ENCODE peak calls at places on chromosomes 4 and X, in four cellular contexts. Y is K562, E is HepG2, X is A549. Q is an unnamed sample.

GRCh38 chr4:15457401-15458201 is 12.1 kb upstream of the CC2D2A start:
- DNase-seq in X (no peak), E (peak; percentile 24), Y (peak; percentile 27), Q (no peak)

GRCh38 chr4:154009191-154009590 is 220.3 kb upstream of the SFRP2 start:
- DNase-seq in X (no peak), E (no peak), Y (no peak), Q (no peak)

GRCh38 chr4:104494822-104495559 is at the start of gene CXXC4:
- DNase-seq in Y (peak; percentile 49), X (peak; percentile 18), E (peak; percentile 10), Q (peak; percentile 73)

GRCh38 chr4:145481164-145481941 is at the start of gene SMAD1:
- DNase-seq in X (peak; percentile 28), Y (peak; percentile 18), E (peak; percentile 53), Q (peak; percentile 86)

GRCh38 chr4:169404959-169405358 is 134.2 kb upstream of the SH3RF1 start:
- DNase-seq in Y (no peak), E (no peak), X (no peak), Q (no peak)

GRCh38 chrX:130100180-130100579 is 10.1 kb downstream of the ELF4 start:
- DNase-seq in Y (no peak), E (no peak), X (no peak), Q (peak; percentile 58)

GRCh38 chr4:23290656-23291055 is 597.9 kb downstream of the GBA3 start:
- DNase-seq in X (no peak), E (no peak), Y (no peak), Q (no peak)

GRCh38 chr4:81816362-81816761 is 344.7 kb upstream of the RASGEF1B start:
- DNase-seq in X (no peak), E (no peak), Y (no peak), Q (no peak)

GRCh38 chr4:89619230-89619962 is 217.6 kb downstream of the SNCA start:
- DNase-seq in X (no peak), Y (no peak), E (no peak), Q (no peak)

GRCh38 chr4:26235500-26235899 is 85.3 kb upstream of the RBPJ start:
- DNase-seq in E (no peak), X (no peak), Y (no peak), Q (no peak)

GRCh38 chr4:8832130-8832930 is 39.3 kb downstream of the HMX1 start:
- DNase-seq in X (no peak), E (no peak), Y (no peak), Q (no peak)

GRCh38 chr4:38501698-38502097 is 162.3 kb upstream of the KLF3 start:
- DNase-seq in X (no peak), E (no peak), Y (no peak), Q (no peak)

GRCh38 chrX:25016361-25016671 is 551 bp upstream of the ARX start:
- DNase-seq in E (no peak), Y (no peak), X (no peak), Q (peak; percentile 41)

GRCh38 chr4:149183638-149184037 is 632.0 kb downstream of the IQCM start:
- DNase-seq in Y (no peak), X (no peak), E (no peak), Q (no peak)

GRCh38 chr4:112895785-112896184 is 153.7 kb upstream of the ANK2 start:
- DNase-seq in E (no peak), X (no peak), Y (no peak), Q (no peak)

GRCh38 chrX:39516399-39516798 is 581.4 kb downstream of the BCOR start:
- DNase-seq in E (no peak), Y (no peak), X (no peak), Q (no peak)

GRCh38 chr4:88803600-88804096 is 106.0 kb upstream of the NAP1L5 start:
- DNase-seq in X (no peak), E (no peak), Y (no peak), Q (peak; percentile 53)

GRCh38 chr4:6333301-6334202 is 63.9 kb downstream of the WFS1 start:
- DNase-seq in X (no peak), Y (peak; percentile 63), E (no peak), Q (no peak)

GRCh38 chr4:70559216-70559830 is 32.7 kb upstream of the AMBN start:
- DNase-seq in E (peak; percentile 67), X (peak; percentile 42), Y (peak; percentile 44), Q (no peak)

GRCh38 chr4:102299708-102300107 is 45.6 kb downstream of the SLC39A8 start:
- DNase-seq in Y (peak; percentile 68), X (peak; percentile 8), E (peak; percentile 21), Q (peak; percentile 28)

GRCh38 chr4:107683873-107684272 is 36.2 kb downstream of the PAPSS1 start:
- DNase-seq in E (peak; percentile 77), Y (no peak), X (no peak), Q (no peak)

GRCh38 chr4:130545171-130545570 is 1449.2 kb downstream of the C4orf33 start:
- DNase-seq in X (no peak), E (no peak), Y (no peak), Q (no peak)

GRCh38 chrX:11190745-11191510 is 79.8 kb downstream of the HCCS start:
- DNase-seq in X (no peak), Y (no peak), E (no peak), Q (no peak)

GRCh38 chrX:22748093-22748999 is 251.4 kb upstream of the DDX53 start:
- DNase-seq in X (peak; percentile 6), Y (peak; percentile 25), E (peak; percentile 13), Q (peak; percentile 23)

GRCh38 chr4:101055392-101055791 is 291.9 kb downstream of the PPP3CA start:
- DNase-seq in Y (no peak), X (no peak), E (no peak), Q (no peak)

GRCh38 chrX:98114026-98114425 is 1230.3 kb downstream of the RPA4 start:
- DNase-seq in X (no peak), Y (no peak), E (no peak), Q (no peak)

GRCh38 chr4:76659103-76659490 is 224.1 kb downstream of the SHROOM3 start:
- DNase-seq in Y (no peak), X (no peak), E (no peak), Q (no peak)

GRCh38 chr4:177484613-177485021 is 42.4 kb upstream of the AGA start:
- DNase-seq in X (no peak), E (peak; percentile 17), Y (no peak), Q (no peak)

GRCh38 chr4:147839200-147839599 is 107.3 kb downstream of the ARHGAP10 start:
- DNase-seq in X (no peak), Y (no peak), E (no peak), Q (no peak)

GRCh38 chr4:81095411-81095810 is 64.9 kb downstream of the BMP3 start:
- DNase-seq in X (no peak), Y (no peak), E (no peak), Q (no peak)

GRCh38 chr4:122531038-122531437 is 74.5 kb upstream of the IL2 start:
- DNase-seq in E (no peak), X (no peak), Y (no peak), Q (no peak)

GRCh38 chrX:2264179-2265030 is 236.4 kb downstream of the DHRSX start:
- DNase-seq in E (no peak), X (no peak), Y (no peak), Q (no peak)

GRCh38 chrX:142149919-142150318 is 55.2 kb downstream of the MAGEC2 start:
- DNase-seq in Y (no peak), X (no peak), E (no peak), Q (no peak)

GRCh38 chr4:7806080-7806630 is 133.5 kb downstream of the AFAP1 start:
- DNase-seq in E (peak; percentile 61), Y (no peak), X (peak; percentile 61), Q (peak; percentile 88)

GRCh38 chr4:7762376-7763040 is 177.2 kb downstream of the AFAP1 start:
- DNase-seq in Y (no peak), X (no peak), E (no peak), Q (no peak)

GRCh38 chrX:119692241-119693031 is 532 bp downstream of the SEPTIN6 start:
- DNase-seq in Y (peak; percentile 44), X (peak; percentile 47), E (no peak), Q (peak; percentile 50)
- TF ChIP-seq POLR2A in Y (no peak), X (no peak), E (no peak), Q (no peak)

DNA sequence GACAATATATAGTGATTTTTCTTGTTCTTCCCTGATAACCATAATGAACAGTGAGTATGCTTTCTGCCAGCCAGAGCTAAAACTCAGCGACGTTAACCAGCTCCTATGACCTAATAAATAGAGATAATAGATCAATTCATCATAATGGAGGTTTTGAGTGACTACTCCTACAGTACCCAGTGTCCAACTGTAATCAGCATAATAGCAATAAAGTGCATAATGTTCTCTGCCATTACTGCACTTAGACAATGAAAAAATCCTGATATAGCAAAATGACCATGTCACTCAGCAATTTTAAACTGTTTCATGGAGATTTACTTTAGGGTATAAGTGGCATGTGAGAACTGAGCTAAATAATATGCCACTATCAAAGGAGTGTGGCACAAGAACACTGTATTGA is 20.6 kb upstream of the TXLNG start:
- DNase-seq in E (no peak), X (no peak), Y (no peak), Q (no peak)
- TF ChIP-seq EP300 in E (no peak), X (no peak), Y (no peak), Q (no peak)

GRCh38 chr4:184766421-184766820 is 32.5 kb upstream of the CENPU start:
- DNase-seq in X (no peak), E (no peak), Y (no peak), Q (no peak)
- TF ChIP-seq POLR2A in X (no peak), E (no peak), Y (no peak), Q (no peak)

GRCh38 chr4:142315999-142316398 is 530.1 kb downstream of the INPP4B start:
- DNase-seq in X (no peak), Y (no peak), E (no peak), Q (no peak)
- TF ChIP-seq EP300 in X (no peak), Y (no peak), E (no peak), Q (no peak)

GRCh38 chr4:11904117-11904535 is 475.4 kb upstream of the HS3ST1 start:
- DNase-seq in Y (no peak), E (no peak), X (no peak), Q (peak; percentile 35)
- TF ChIP-seq POLR2A in Y (no peak), E (no peak), X (no peak), Q (no peak)

GRCh38 chr4:165378763-165379631 is at the start of gene CPE:
- DNase-seq in E (peak; percentile 81), Y (no peak), X (peak; percentile 58), Q (peak; percentile 80)
- TF ChIP-seq EP300 in E (no peak), Y (no peak), X (no peak), Q (no peak)

GRCh38 chrX:15675490-15675921 is 10.9 kb upstream of the CLTRN start:
- DNase-seq in X (peak; percentile 54), E (no peak), Y (peak; percentile 71), Q (peak; percentile 87)
- TF ChIP-seq POLR2A in X (peak; percentile 60), E (peak; percentile 44), Y (no peak), Q (peak; percentile 38)

DNA sequence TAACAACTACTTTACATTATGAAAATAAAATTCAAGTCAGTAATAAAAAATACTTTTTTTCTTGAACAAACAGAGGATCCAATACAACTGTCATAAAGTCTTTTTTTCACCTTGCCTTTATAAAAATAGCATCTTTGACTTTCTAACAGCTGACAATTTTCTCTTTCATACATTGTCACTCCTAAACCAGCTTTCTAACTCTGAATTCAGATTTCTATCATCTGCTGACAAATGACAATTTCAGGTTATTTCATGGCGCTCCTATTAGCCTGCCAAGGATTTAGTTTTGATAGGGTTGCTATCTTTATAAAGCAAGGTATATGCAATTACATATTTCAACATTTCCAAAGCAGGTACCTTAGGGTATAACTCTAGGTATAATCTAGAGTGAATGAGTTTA is 14.6 kb downstream of the NAA11 start:
- DNase-seq in E (no peak), Y (no peak), X (no peak), Q (no peak)
- TF ChIP-seq EP300 in E (no peak), Y (no peak), X (no peak), Q (no peak)

GRCh38 chr4:1799364-1799996 is 6.4 kb downstream of the FGFR3 start:
- DNase-seq in E (no peak), Y (peak; percentile 23), X (no peak), Q (no peak)
- TF ChIP-seq POLR2A in E (no peak), Y (no peak), X (no peak), Q (no peak)

GRCh38 chrX:40871385-40872082 is 136.2 kb upstream of the MED14 start:
- DNase-seq in Y (no peak), E (no peak), X (no peak), Q (no peak)
- TF ChIP-seq EP300 in Y (no peak), E (no peak), X (no peak), Q (no peak)